ENCODE peak calls at places on chromosomes 4 and X, in seven cellular contexts. V is choroid plexus epithelial cell, L is prostate gland, S is heart left ventricle, X is esophagus squamous epithelium, N is astrocyte of the spinal cord, F is tibial nerve. G is an unnamed sample.
A peak's percentile ranks its signal among the peaks of the same experiment; 100 is the strongest.

GRCh38 chr4:74932832-74933561 is at the start of gene PARM1:
- DNase-seq in X (peak; percentile 39), V (peak; percentile 74), S (peak; percentile 90), L (peak; percentile 95), F (peak; percentile 63), N (peak; percentile 76), G (peak; percentile 84)

GRCh38 chrX:50827996-50828395 is 14.0 kb upstream of the SHROOM4 start:
- DNase-seq in N (peak; percentile 50), L (no peak), V (no peak), X (no peak), F (no peak), S (no peak), G (no peak)

GRCh38 chrX:120456973-120457372 is 12.1 kb downstream of the LAMP2 start:
- DNase-seq in X (no peak), N (peak; percentile 47), L (no peak), V (peak; percentile 33), F (no peak), S (no peak), G (no peak)

GRCh38 chrX:73850124-73851013 is 287.4 kb downstream of the CHIC1 start:
- DNase-seq in S (no peak), V (peak; percentile 53), F (no peak), N (peak; percentile 38), L (no peak), X (no peak), G (peak; percentile 32)

GRCh38 chr4:3858046-3858730 is 92.0 kb downstream of the ADRA2C start:
- DNase-seq in V (no peak), S (no peak), F (no peak), X (no peak), N (no peak), L (no peak), G (no peak)

GRCh38 chrX:19156223-19156622 is 34.0 kb upstream of the ADGRG2 start:
- DNase-seq in L (no peak), S (no peak), F (no peak), V (no peak), X (no peak), N (no peak), G (no peak)

GRCh38 chr4:140611854-140612253 is 43.1 kb upstream of the UCP1 start:
- DNase-seq in X (no peak), L (no peak), N (no peak), S (no peak), F (no peak), V (peak; percentile 4), G (no peak)

GRCh38 chr4:96983830-96984229 is 1143.9 kb downstream of the PDHA2 start:
- DNase-seq in X (no peak), L (no peak), S (no peak), N (peak; percentile 38), F (no peak), V (peak; percentile 26), G (no peak)

GRCh38 chr4:187268940-187269339 is 545.3 kb upstream of the FAT1 start:
- DNase-seq in F (no peak), V (peak; percentile 5), L (no peak), X (no peak), S (no peak), N (peak; percentile 16), G (no peak)

GRCh38 chrX:39896951-39897740 is 200.6 kb downstream of the BCOR start:
- DNase-seq in L (peak; percentile 48), F (no peak), N (peak; percentile 64), S (peak; percentile 35), X (no peak), V (peak; percentile 57), G (no peak)

GRCh38 chr4:123104275-123104674 is 181.9 kb upstream of the NUDT6 start:
- DNase-seq in S (no peak), L (no peak), F (no peak), N (no peak), V (no peak), X (no peak), G (no peak)

GRCh38 chrX:130028196-130028595 is 45.8 kb downstream of the BCORL1 start:
- DNase-seq in V (peak; percentile 66), X (no peak), S (peak; percentile 28), F (peak; percentile 21), N (peak; percentile 20), L (peak; percentile 5), G (peak; percentile 46)

GRCh38 chr4:163332526-163333405 is at the start of gene NPY1R:
- DNase-seq in F (peak; percentile 38), L (peak; percentile 68), N (peak; percentile 83), X (no peak), V (peak; percentile 88), S (peak; percentile 43), G (peak; percentile 65)

GRCh38 chr4:66681962-66682361 is 863.3 kb downstream of the CENPC start:
- DNase-seq in N (peak; percentile 47), F (no peak), V (peak; percentile 49), L (no peak), S (no peak), X (no peak), G (no peak)

GRCh38 chr4:6957994-6958393 is 48.4 kb downstream of the TBC1D14 start:
- DNase-seq in X (no peak), V (no peak), N (no peak), F (no peak), S (no peak), L (no peak), G (no peak)

GRCh38 chrX:49209434-49210251 is 9.7 kb upstream of the SYP start:
- DNase-seq in X (no peak), L (no peak), N (no peak), F (no peak), S (no peak), V (no peak), G (no peak)

GRCh38 chr4:56626963-56627362 is 54.1 kb downstream of the HOPX start:
- DNase-seq in X (no peak), N (no peak), V (no peak), S (no peak), F (no peak), L (no peak), G (no peak)

GRCh38 chr4:105126311-105127153 is 20.1 kb upstream of the TET2 start:
- DNase-seq in L (no peak), X (no peak), N (peak; percentile 58), S (no peak), F (no peak), V (peak; percentile 69), G (no peak)

GRCh38 chr4:12651876-12652275 is 832.3 kb downstream of the RAB28 start:
- DNase-seq in F (no peak), L (no peak), V (no peak), X (no peak), N (no peak), S (no peak), G (no peak)

GRCh38 chrX:39605183-39605582 is 492.6 kb downstream of the BCOR start:
- DNase-seq in F (no peak), S (no peak), V (no peak), N (no peak), X (no peak), L (no peak), G (no peak)

GRCh38 chrX:107669276-107669675 is 41.0 kb downstream of the PRPS1 start:
- DNase-seq in F (no peak), X (no peak), N (no peak), S (no peak), L (no peak), V (no peak), G (no peak)

GRCh38 chr4:53057679-53058078 is 195.6 kb downstream of the RASL11B start:
- DNase-seq in V (no peak), N (no peak), F (no peak), S (peak; percentile 35), X (no peak), L (no peak), G (no peak)

GRCh38 chrX:8679572-8679971 is 52.4 kb downstream of the ANOS1 start:
- DNase-seq in S (no peak), V (no peak), X (no peak), L (no peak), N (no peak), F (no peak), G (no peak)

DNA sequence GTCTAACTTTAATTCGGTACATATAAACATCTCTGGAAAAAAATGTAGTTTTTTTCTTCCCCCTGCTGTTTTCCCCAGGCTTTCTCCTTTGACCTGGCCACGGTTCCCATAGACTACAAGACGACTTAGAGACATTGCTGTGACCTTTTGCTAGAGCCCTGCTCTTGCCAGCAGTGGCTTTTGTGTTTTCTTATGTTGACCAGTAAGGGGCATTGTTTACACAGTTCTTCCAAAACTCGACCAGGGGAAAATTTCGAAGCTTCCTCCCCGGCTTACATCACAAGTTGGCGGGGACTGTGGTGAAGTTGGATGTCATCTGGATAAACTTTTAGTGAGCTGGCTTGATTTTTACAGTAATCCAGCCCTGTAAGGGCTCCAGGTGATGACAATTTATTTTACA is 9.3 kb downstream of the CCDC160 start:
- DNase-seq in V (peak; percentile 30), S (no peak), F (no peak), N (no peak), L (no peak), X (no peak), G (no peak)
- TF ChIP-seq CTCF in V (no peak), S (no peak), F (no peak), N (no peak), L (no peak), X (no peak), G (peak; percentile 10)

GRCh38 chrX:123425904-123426303 is 241.8 kb downstream of the GRIA3 start:
- DNase-seq in V (peak; percentile 26), N (peak; percentile 51), X (no peak), F (no peak), L (no peak), S (no peak), G (no peak)

GRCh38 chrX:123425471-123425870 is 241.4 kb downstream of the GRIA3 start:
- DNase-seq in F (no peak), S (no peak), N (no peak), V (peak; percentile 20), X (no peak), L (no peak), G (no peak)

GRCh38 chrX:123424546-123424945 is 240.5 kb downstream of the GRIA3 start:
- DNase-seq in V (peak; percentile 60), N (peak; percentile 70), L (no peak), F (no peak), S (no peak), X (no peak), G (peak; percentile 8)

GRCh38 chrX:123422875-123423274 is 238.8 kb downstream of the GRIA3 start:
- DNase-seq in N (peak; percentile 47), F (no peak), L (no peak), V (peak; percentile 67), X (no peak), S (peak; percentile 15), G (no peak)
- TF ChIP-seq CTCF in N (peak; percentile 73), F (no peak), L (peak; percentile 22), V (peak; percentile 80), X (no peak), S (peak; percentile 17), G (peak; percentile 76)

GRCh38 chrX:68808686-68809357 is 20.0 kb upstream of the EFNB1 start:
- DNase-seq in N (peak; percentile 7), F (no peak), X (no peak), L (no peak), S (no peak), V (peak; percentile 31), G (no peak)

DNA sequence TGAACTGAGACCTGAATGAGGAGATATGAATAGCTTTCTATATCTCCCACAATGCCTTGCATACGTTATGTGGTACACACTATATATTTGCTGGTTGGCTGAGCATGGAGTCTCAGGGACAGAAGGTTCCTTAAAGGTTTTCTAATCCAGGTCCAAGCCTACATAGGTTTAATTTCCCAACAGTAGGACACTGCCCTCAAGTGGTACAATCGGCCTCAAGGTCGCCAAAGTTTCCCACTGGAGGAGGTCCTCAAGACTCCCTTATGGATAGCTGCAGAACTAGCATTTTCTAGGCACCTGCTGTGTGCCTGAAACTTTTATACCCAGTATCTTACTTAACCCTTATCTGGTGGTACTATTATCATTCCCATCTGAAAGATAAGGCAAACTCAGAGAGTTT is 21.0 kb upstream of the EFNB1 start:
- DNase-seq in S (no peak), F (no peak), L (no peak), V (peak; percentile 30), X (no peak), N (peak; percentile 4), G (no peak)
- TF ChIP-seq CTCF in S (peak; percentile 41), F (peak; percentile 22), L (peak; percentile 13), V (peak; percentile 39), X (no peak), N (peak; percentile 46), G (no peak)

GRCh38 chrX:13816899-13817298 is at the start of gene GPM6B:
- DNase-seq in V (no peak), X (no peak), F (no peak), N (no peak), S (no peak), L (no peak), G (no peak)
- TF ChIP-seq CTCF in V (no peak), X (no peak), F (no peak), N (no peak), S (no peak), L (no peak), G (no peak)